ENCODE peak calls at places on chromosomes 3 and 15, in ten cellular contexts. Z is heart right ventricle, T is bronchial epithelial cell, H is left ventricle myocardium inferior, X is cardiac fibroblast, N is vagina, S is cardiac muscle cell, L is mucosa of descending colon, M is adrenal gland, Y is heart left ventricle. P is an unnamed sample.

GRCh38 chr3:38573606-38574005 is 75.9 kb downstream of the SCN5A start:
- DNase-seq in M (no peak), H (no peak), T (no peak), L (no peak), Z (no peak), Y (no peak), N (peak), X (no peak), S (no peak), P (no peak)

GRCh38 chr3:116927918-116928317 is 218.3 kb downstream of the TUSC7 start:
- DNase-seq in X (no peak), M (no peak), Z (no peak), H (no peak), N (no peak), Y (no peak), L (no peak), T (no peak), S (no peak), P (no peak)

GRCh38 chr3:124522226-124522625 is 208.0 kb upstream of the UMPS start:
- DNase-seq in L (no peak), Y (no peak), H (no peak), N (no peak), M (no peak), X (no peak), S (no peak), Z (no peak), T (peak), P (no peak)

GRCh38 chr3:10992017-10992945 is at the start of gene SLC6A1:
- DNase-seq in T (no peak), L (no peak), M (peak), Z (peak), S (peak), X (peak), H (no peak), N (no peak), Y (no peak), P (no peak)

GRCh38 chr3:152650177-152650576 is 184.8 kb upstream of the P2RY1 start:
- DNase-seq in Y (no peak), T (no peak), Z (no peak), X (peak), S (no peak), M (no peak), N (no peak), L (no peak), H (no peak), P (no peak)

GRCh38 chr3:45975696-45976095 is 19.9 kb downstream of the FYCO1 start:
- DNase-seq in X (no peak), L (no peak), Y (no peak), M (no peak), Z (no peak), S (no peak), N (no peak), H (no peak), T (no peak), P (no peak)

GRCh38 chr3:72346526-72346926 is 501.7 kb downstream of the SHQ1 start:
- DNase-seq in X (peak), T (peak), H (no peak), N (no peak), M (no peak), S (no peak), Y (peak), L (no peak), Z (no peak), P (peak)

GRCh38 chr15:82063055-82063454 is 17.2 kb upstream of the MEX3B start:
- DNase-seq in H (no peak), L (no peak), N (no peak), X (no peak), Y (no peak), S (no peak), M (no peak), T (no peak), Z (no peak), P (no peak)

GRCh38 chr3:167274141-167274874 is 105.8 kb downstream of the ZBBX start:
- DNase-seq in N (no peak), L (no peak), H (no peak), T (no peak), Y (no peak), Z (no peak), X (no peak), S (no peak), M (no peak), P (no peak)

GRCh38 chr15:91855241-91855640 is 1.7 kb downstream of the SLCO3A1 start:
- DNase-seq in S (no peak), L (no peak), H (no peak), M (no peak), T (no peak), N (no peak), X (no peak), Z (no peak), Y (no peak), P (no peak)

GRCh38 chr3:63565220-63565619 is 87.3 kb upstream of the SNTN start:
- DNase-seq in T (no peak), H (no peak), M (no peak), Z (no peak), Y (no peak), S (no peak), N (no peak), L (no peak), X (no peak), P (no peak)

GRCh38 chr15:67781907-67782559 is 43.3 kb upstream of the SKOR1 start:
- DNase-seq in T (no peak), X (no peak), M (no peak), N (no peak), H (no peak), S (no peak), Z (no peak), Y (no peak), L (no peak), P (no peak)

GRCh38 chr15:66722757-66723540 is 20.9 kb downstream of the SMAD6 start:
- DNase-seq in T (no peak), M (no peak), X (no peak), H (no peak), Z (no peak), L (no peak), S (no peak), Y (peak), N (no peak), P (no peak)

GRCh38 chr3:188207941-188208750 is 54.2 kb downstream of the LPP start:
- DNase-seq in X (no peak), L (no peak), H (no peak), N (no peak), M (no peak), T (no peak), Z (no peak), Y (no peak), S (no peak), P (no peak)

GRCh38 chr15:78058401-78058935 is 19.0 kb downstream of the TBC1D2B start:
- DNase-seq in S (no peak), M (no peak), N (no peak), H (no peak), Z (no peak), Y (no peak), L (no peak), X (no peak), T (no peak), P (no peak)

GRCh38 chr3:50627407-50628051 is 10.6 kb downstream of the MAPKAPK3 start:
- DNase-seq in T (peak), Z (peak), H (peak), X (peak), Y (peak), N (no peak), L (no peak), S (peak), M (peak), P (no peak)

GRCh38 chr3:25576836-25577454 is 87.8 kb downstream of the TOP2B start:
- DNase-seq in Z (no peak), L (no peak), M (no peak), S (no peak), Y (no peak), X (no peak), T (no peak), H (no peak), N (no peak), P (no peak)
- TF ChIP-seq CTCF in Z (no peak), L (no peak), M (no peak), S (no peak), Y (no peak), X (no peak), T (no peak), H (no peak), N (no peak), P (no peak)

DNA sequence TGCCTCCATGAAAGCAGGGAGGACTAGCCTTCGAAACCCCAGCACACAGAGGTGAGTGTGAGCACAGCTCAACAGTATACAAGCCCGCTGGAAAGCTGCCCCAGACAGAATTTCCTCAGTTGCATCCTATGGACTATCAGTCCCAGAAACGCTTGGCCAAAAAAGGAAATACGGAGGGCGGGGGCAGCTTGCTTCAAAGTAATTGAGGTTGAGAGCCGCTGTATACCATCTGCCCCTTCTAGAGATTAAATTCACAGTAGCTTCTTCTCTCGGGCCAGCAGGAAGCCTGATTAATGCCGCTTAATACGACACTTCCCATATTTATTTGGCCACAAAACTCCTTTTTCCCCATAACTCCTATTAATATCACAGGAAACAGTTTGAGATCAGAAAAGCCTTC is 88.7 kb downstream of the LIPC start:
- DNase-seq in S (no peak), M (no peak), H (no peak), L (no peak), X (no peak), Y (no peak), Z (no peak), N (no peak), T (no peak), P (no peak)
- H3K4me3 ChIP-seq in S (no peak), M (no peak), H (no peak), L (no peak), X (no peak), Y (no peak), Z (no peak), N (no peak), T (no peak), P (no peak)

GRCh38 chr15:27683126-27683525 is 416.0 kb downstream of the OCA2 start:
- DNase-seq in M (no peak), H (no peak), X (no peak), N (no peak), L (no peak), Y (no peak), Z (no peak), S (no peak), T (no peak), P (no peak)

GRCh38 chr15:27677951-27678350 is 421.2 kb downstream of the OCA2 start:
- DNase-seq in T (no peak), L (no peak), N (peak), Y (no peak), M (no peak), X (no peak), H (no peak), Z (no peak), S (no peak), P (no peak)

GRCh38 chr15:27679203-27679602 is 419.9 kb downstream of the OCA2 start:
- DNase-seq in X (no peak), Z (no peak), M (no peak), L (no peak), N (no peak), T (no peak), S (no peak), Y (no peak), H (no peak), P (no peak)

GRCh38 chr15:27679621-27680521 is 419.2 kb downstream of the OCA2 start:
- DNase-seq in N (no peak), T (no peak), Y (no peak), Z (no peak), L (no peak), H (no peak), M (no peak), X (no peak), S (peak), P (no peak)

DNA sequence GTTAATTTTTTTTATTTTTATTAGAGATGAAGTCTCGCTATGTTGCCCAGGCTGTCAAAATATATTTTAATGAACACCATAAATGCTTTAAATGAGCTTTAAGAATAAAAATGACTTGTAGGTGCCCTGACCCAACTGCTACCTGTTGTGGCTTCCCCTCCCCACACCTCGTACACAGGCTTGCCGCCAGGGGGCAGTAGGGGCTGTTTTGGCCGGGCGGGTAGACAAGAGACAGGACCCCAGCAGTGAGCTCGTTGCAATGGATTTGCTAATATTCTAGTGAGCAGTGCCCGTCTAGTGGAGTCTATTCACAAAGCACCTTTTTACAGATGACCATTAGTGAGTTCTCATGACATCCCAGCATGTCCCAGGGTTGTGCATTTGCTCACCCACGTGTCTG is 418.1 kb downstream of the OCA2 start:
- DNase-seq in Y (no peak), X (no peak), S (no peak), N (no peak), H (no peak), T (no peak), Z (no peak), L (no peak), M (no peak), P (no peak)
- TF ChIP-seq CTCF in Y (no peak), X (no peak), S (no peak), N (no peak), H (no peak), T (peak), Z (no peak), L (no peak), M (no peak), P (no peak)

GRCh38 chr15:88604381-88604951 is 16.7 kb upstream of the AEN start:
- DNase-seq in H (no peak), Y (no peak), X (no peak), T (no peak), N (no peak), L (no peak), M (no peak), Z (no peak), S (peak), P (no peak)
- H3K4me3 ChIP-seq in H (peak), Y (no peak), X (no peak), T (no peak), N (no peak), L (no peak), M (no peak), Z (peak), S (peak), P (no peak)

DNA sequence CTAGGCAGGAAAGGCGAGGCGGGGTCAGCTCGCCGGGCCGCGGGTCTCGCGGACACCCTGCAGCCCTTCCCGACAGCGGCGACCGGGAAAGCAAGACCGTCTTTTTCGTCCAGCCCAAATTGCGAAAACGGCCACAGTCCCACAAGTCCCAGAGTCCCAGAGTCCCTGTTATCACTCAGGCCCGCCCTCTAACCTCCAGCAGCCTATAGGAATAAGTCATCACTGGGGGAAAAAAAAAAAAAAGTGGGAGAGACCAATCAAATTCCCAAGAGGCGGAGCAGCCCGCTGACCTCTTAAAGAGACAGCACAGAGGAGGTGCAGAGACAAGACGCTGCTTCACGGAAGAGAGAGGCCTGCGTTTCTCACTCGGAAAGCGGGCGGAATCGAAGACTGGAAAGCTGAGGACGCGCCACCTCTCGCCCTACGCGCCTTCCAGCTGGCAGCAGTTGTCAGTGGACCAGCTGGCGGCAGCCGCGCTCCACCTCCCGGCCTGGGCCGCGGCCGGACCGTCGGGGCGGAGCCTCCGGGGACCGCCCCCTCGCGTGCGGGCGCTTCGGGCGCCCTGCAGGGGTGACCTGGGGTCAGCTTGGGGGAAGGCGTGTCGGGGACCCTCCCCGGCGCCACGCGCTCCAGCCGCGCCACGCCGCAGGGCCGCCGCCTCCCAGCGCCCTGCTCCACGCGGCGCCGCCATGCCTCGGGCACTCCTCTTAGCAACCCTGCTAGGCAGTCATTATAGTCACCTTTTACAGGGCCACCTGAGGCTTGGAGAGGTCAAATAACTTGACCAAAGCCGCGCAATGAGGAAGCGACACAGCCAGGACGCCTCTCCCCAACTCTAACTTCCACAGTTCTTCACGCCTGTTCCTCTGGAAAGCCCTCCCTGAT is at the start of gene TPRA1:
- DNase-seq in L (peak), N (no peak), H (peak), Y (peak), X (peak), S (peak), T (peak), M (peak), Z (peak), P (peak)
- TF ChIP-seq CTCF in L (peak), N (peak), H (peak), Y (peak), X (no peak), S (no peak), T (peak), M (peak), Z (peak), P (peak)

GRCh38 chr3:185490241-185490640 is 8.6 kb downstream of the TMEM41A start:
- DNase-seq in H (no peak), Z (no peak), Y (no peak), M (no peak), L (no peak), N (no peak), T (peak), X (no peak), S (no peak), P (no peak)
- H3K4me3 ChIP-seq in H (no peak), Z (no peak), Y (no peak), M (no peak), L (no peak), N (no peak), T (no peak), X (no peak), S (no peak), P (no peak)

GRCh38 chr3:12603969-12604368 is 47.1 kb downstream of the MKRN2 start:
- DNase-seq in X (no peak), S (no peak), H (no peak), N (no peak), Z (no peak), Y (no peak), M (no peak), L (no peak), T (no peak), P (no peak)

GRCh38 chr3:12598890-12599289 is 42.0 kb downstream of the MKRN2 start:
- DNase-seq in N (no peak), S (no peak), H (no peak), T (no peak), X (no peak), Z (no peak), M (no peak), L (no peak), Y (no peak), P (no peak)

GRCh38 chr3:12601072-12601471 is 44.2 kb downstream of the MKRN2 start:
- DNase-seq in M (no peak), Z (no peak), T (no peak), N (no peak), Y (no peak), H (no peak), S (no peak), L (no peak), X (peak), P (no peak)
- TF ChIP-seq CTCF in M (no peak), Z (no peak), T (no peak), N (no peak), Y (no peak), H (peak), S (peak), L (no peak), X (peak), P (peak)

GRCh38 chr3:111858641-111859040 is 424 bp upstream of the PHLDB2 start:
- DNase-seq in Z (no peak), L (no peak), N (no peak), H (no peak), T (no peak), X (no peak), Y (no peak), S (no peak), M (no peak), P (no peak)
- H3K4me3 ChIP-seq in Z (peak), L (no peak), N (peak), H (peak), T (peak), X (peak), Y (peak), S (peak), M (peak), P (no peak)

GRCh38 chr3:133529809-133530208 is 43.7 kb upstream of the CDV3 start:
- DNase-seq in S (no peak), Y (no peak), X (no peak), H (no peak), Z (no peak), T (no peak), M (no peak), N (no peak), L (no peak), P (no peak)
- TF ChIP-seq CTCF in S (no peak), Y (no peak), X (no peak), H (no peak), Z (no peak), T (no peak), M (no peak), N (no peak), L (no peak), P (no peak)